ENCODE peak calls at places on chromosomes 11 and 22, in five cellular contexts. S is adrenal gland, E is GM23248, X is tibial artery, C is heart right ventricle. Y is an unnamed sample. For H3K9me3, the result is how much of the 10 kb centered on the place peaks cover.

GRCh38 chr22:40955516-40955915 is 4.3 kb downstream of the RBX1 start:
- DNase-seq in S (no peak), E (peak), X (no peak), C (no peak), Y (no peak)

GRCh38 chr11:1437500-1437899 is 47.8 kb downstream of the BRSK2 start:
- DNase-seq in S (no peak), E (peak), X (no peak), C (peak), Y (no peak)

GRCh38 chr11:34198523-34198922 is 93.1 kb downstream of the NAT10 start:
- DNase-seq in S (no peak), E (peak), X (no peak), C (no peak), Y (no peak)

GRCh38 chr11:2931771-2932738 is 2.8 kb upstream of the PHLDA2 start:
- DNase-seq in S (no peak), E (no peak), X (no peak), C (no peak), Y (no peak)

GRCh38 chr22:19962246-19962908 is 20.8 kb upstream of the TXNRD2 start:
- DNase-seq in S (peak), E (peak), X (peak), C (peak), Y (no peak)

GRCh38 chr11:93123351-93123898 is 74.4 kb downstream of the SLC36A4 start:
- DNase-seq in S (peak), E (peak), X (no peak), C (peak), Y (no peak)

GRCh38 chr11:101797335-101797734 is 117.5 kb upstream of the CEP126 start:
- DNase-seq in S (peak), E (peak), X (no peak), C (no peak), Y (no peak)

GRCh38 chr11:18145025-18145424 is 12.7 kb downstream of the MRGPRX3 start:
- DNase-seq in S (no peak), E (no peak), X (no peak), C (no peak), Y (no peak)

GRCh38 chr11:66126064-66126463 is 56.0 kb downstream of the PACS1 start:
- DNase-seq in S (no peak), E (no peak), X (no peak), C (no peak), Y (no peak)

GRCh38 chr11:122711831-122712378 is 56.4 kb downstream of the UBASH3B start:
- DNase-seq in S (no peak), E (peak), X (no peak), C (no peak), Y (no peak)

GRCh38 chr11:67999704-68000103 is 4.2 kb downstream of the UNC93B1 start:
- DNase-seq in S (no peak), E (no peak), X (no peak), C (no peak), Y (no peak)

GRCh38 chr22:40487663-40488249 is 117.4 kb downstream of the SGSM3 start:
- DNase-seq in S (no peak), E (peak), X (no peak), C (no peak), Y (no peak)

GRCh38 chr11:65530157-65530496 is 5.2 kb downstream of the SCYL1 start:
- DNase-seq in S (no peak), E (peak), X (no peak), C (no peak), Y (no peak)

GRCh38 chr11:75667831-75668507 is 869 bp downstream of the MAP6 start:
- DNase-seq in S (peak), E (peak), X (no peak), C (peak), Y (peak)

GRCh38 chr11:2702771-2703486 is 3.1 kb upstream of the KCNQ1OT1 start:
- DNase-seq in S (no peak), E (no peak), X (no peak), C (no peak), Y (no peak)

GRCh38 chr11:121914508-121914907 is 201.5 kb downstream of the BLID start:
- DNase-seq in S (no peak), E (no peak), X (no peak), C (no peak), Y (no peak)

GRCh38 chr11:114273071-114273470 is 23.1 kb upstream of the NNMT start:
- DNase-seq in S (no peak), E (no peak), X (no peak), C (no peak), Y (no peak)

GRCh38 chr11:11510939-11511338 is 110.9 kb downstream of the GALNT18 start:
- DNase-seq in S (peak), E (no peak), X (no peak), C (peak), Y (no peak)

GRCh38 chr11:85886089-85887056 is 31.2 kb downstream of the CCDC83 start:
- DNase-seq in S (no peak), E (peak), X (no peak), C (no peak), Y (no peak)

GRCh38 chr11:76863196-76863777 is 2.6 kb downstream of the ACER3 start:
- DNase-seq in S (peak), E (no peak), X (peak), C (no peak), Y (no peak)

GRCh38 chr11:46920709-46921108 is 2.4 kb upstream of the LRP4 start:
- DNase-seq in S (peak), E (peak), X (peak), C (no peak), Y (no peak)

GRCh38 chr11:92475824-92476223 is 251.2 kb downstream of the FAT3 start:
- DNase-seq in S (no peak), E (no peak), X (no peak), C (no peak), Y (no peak)

GRCh38 chr11:116882386-116882785 is 45.0 kb upstream of the APOA1 start:
- DNase-seq in S (no peak), E (peak), X (no peak), C (no peak), Y (no peak)

GRCh38 chr22:24944224-24944937 is 2.1 kb downstream of the LHFPL7 start:
- DNase-seq in S (no peak), E (no peak), X (no peak), C (no peak), Y (no peak)

GRCh38 chr11:2313051-2313951 is 11.5 kb downstream of the TSPAN32 start:
- DNase-seq in S (no peak), E (no peak), X (no peak), C (peak), Y (no peak)

GRCh38 chr11:47359586-47359985 is 7.1 kb upstream of the MYBPC3 start:
- DNase-seq in S (no peak), E (no peak), X (no peak), C (no peak), Y (no peak)

GRCh38 chr11:80163441-80163840 is 722.6 kb upstream of the TENM4 start:
- DNase-seq in S (no peak), E (no peak), X (no peak), C (no peak), Y (no peak)

GRCh38 chr22:19880786-19881569 is 26.3 kb upstream of the GNB1L start:
- DNase-seq in S (no peak), E (peak), X (peak), C (no peak), Y (no peak)

GRCh38 chr22:40120783-40121182 is 56.9 kb upstream of the TNRC6B start:
- DNase-seq in S (peak), E (peak), X (no peak), C (no peak), Y (no peak)

GRCh38 chr11:27230175-27230565 is 132.8 kb downstream of the CCDC34 start:
- DNase-seq in S (no peak), E (no peak), X (no peak), C (no peak), Y (no peak)

GRCh38 chr22:32842486-32842885 is 41.0 kb downstream of the TIMP3 start:
- DNase-seq in S (no peak), E (no peak), X (no peak), C (no peak), Y (no peak)

GRCh38 chr22:19853879-19854777 is 546 bp downstream of the GNB1L start:
- DNase-seq in S (peak), E (peak), X (peak), C (peak), Y (no peak)

GRCh38 chr22:36026741-36027140 is 1.9 kb downstream of the RBFOX2 start:
- DNase-seq in S (no peak), E (peak), X (no peak), C (no peak), Y (no peak)

GRCh38 chr22:33000342-33001280 is 57.6 kb downstream of the SYN3 start:
- DNase-seq in S (peak), E (peak), X (peak), C (peak), Y (no peak)

GRCh38 chr22:49588739-49589138 is 238.9 kb downstream of the BRD1 start:
- DNase-seq in S (no peak), E (no peak), X (no peak), C (no peak), Y (no peak)

GRCh38 chr11:59654893-59655292 is 13.9 kb downstream of the PATL1 start:
- DNase-seq in S (no peak), E (no peak), X (no peak), C (no peak), Y (no peak)

GRCh38 chr11:121341609-121342008 is 49.0 kb downstream of the SC5D start:
- DNase-seq in S (no peak), E (no peak), X (no peak), C (no peak), Y (no peak)

GRCh38 chr11:118592616-118593367 is 14.6 kb upstream of the PHLDB1 start:
- DNase-seq in S (no peak), E (no peak), X (no peak), C (no peak), Y (no peak)

GRCh38 chr11:9604134-9604533 is 30.7 kb downstream of the WEE1 start:
- DNase-seq in S (no peak), E (no peak), X (no peak), C (no peak), Y (no peak)

GRCh38 chr22:25745341-25746011 is 3.5 kb downstream of the MYO18B start:
- DNase-seq in S (peak), E (peak), X (no peak), C (no peak), Y (no peak)

DNA sequence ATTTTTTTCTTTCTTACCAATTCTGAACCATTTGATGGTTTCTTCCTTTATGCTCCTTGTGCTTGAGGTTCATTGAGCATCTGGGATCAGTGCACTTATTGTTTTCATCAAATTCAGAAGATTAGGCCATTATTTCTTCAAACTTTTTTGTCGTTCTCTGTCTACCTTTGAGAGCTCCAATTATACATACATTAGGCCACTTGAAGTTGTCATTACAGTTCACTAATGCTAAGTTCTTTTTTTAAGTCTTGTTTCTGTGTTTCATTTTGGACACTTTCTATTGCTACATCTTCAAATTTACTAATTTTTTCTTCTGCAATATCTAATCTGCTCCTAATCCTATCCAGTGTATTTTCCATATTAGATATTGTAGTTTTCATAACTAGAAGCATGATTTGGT is 40.8 kb downstream of the CDPF1 start:
- DNase-seq in S (no peak), E (peak), X (no peak), C (no peak), Y (no peak)
- H3K9me3 ChIP-seq in S (under half), E (under half), X (under half), C (under half), Y (under half)

GRCh38 chr22:45014658-45015057 is 4.9 kb upstream of the PHF21B start:
- DNase-seq in S (no peak), E (no peak), X (no peak), C (no peak), Y (no peak)
- H3K9me3 ChIP-seq in S (under half), E (under half), X (under half), C (under half), Y (under half)

GRCh38 chr11:94813436-94813720 is 45.2 kb downstream of the AMOTL1 start:
- DNase-seq in S (no peak), E (no peak), X (no peak), C (no peak), Y (no peak)
- H3K9me3 ChIP-seq in S (under half), E (under half), X (under half), C (under half), Y (under half)

GRCh38 chr22:48433647-48434046 is 1394.0 kb downstream of the BRD1 start:
- DNase-seq in S (no peak), E (no peak), X (peak), C (no peak), Y (no peak)
- H3K9me3 ChIP-seq in S (under half), E (under half), X (under half), C (under half), Y (under half)